ENCODE peak calls at places on chromosomes 3 and 15, in four cellular contexts. V is nephron progenitor cell, F is AG10803, P is GM13976. I is an unnamed sample.

GRCh38 chr15:59457103-59457502 is 19.1 kb downstream of the FAM81A start:
- DNase-seq in V (no peak), F (no peak), P (no peak), I (no peak)

GRCh38 chr3:129992781-129993180 is 18.3 kb downstream of the TRH start:
- DNase-seq in V (no peak), F (no peak), P (no peak), I (no peak)

GRCh38 chr3:128710816-128711433 is 15.1 kb upstream of the RAB7A start:
- DNase-seq in V (no peak), F (no peak), P (no peak), I (no peak)

GRCh38 chr15:96947830-96948229 is 617.3 kb downstream of the NR2F2 start:
- DNase-seq in V (peak), F (no peak), P (no peak), I (no peak)

GRCh38 chr15:100810831-100811230 is 68.8 kb upstream of the ALDH1A3 start:
- DNase-seq in V (no peak), F (peak), P (no peak), I (no peak)

GRCh38 chr15:37099321-37100108 is 834 bp downstream of the MEIS2 start:
- DNase-seq in V (peak), F (no peak), P (no peak), I (no peak)

GRCh38 chr3:141279074-141279945 is 47.7 kb downstream of the PXYLP1 start:
- DNase-seq in V (no peak), F (no peak), P (peak), I (peak)

GRCh38 chr3:189304465-189305341 is 132.9 kb downstream of the TPRG1 start:
- DNase-seq in V (peak), F (peak), P (no peak), I (no peak)

GRCh38 chr3:55330355-55330754 is 156.8 kb downstream of the WNT5A start:
- DNase-seq in V (no peak), F (peak), P (no peak), I (no peak)

GRCh38 chr15:70269991-70270751 is 172.5 kb upstream of the TLE3 start:
- DNase-seq in V (no peak), F (peak), P (no peak), I (no peak)
- TF ChIP-seq CTCF in V (no peak), F (no peak), P (no peak), I (no peak)

GRCh38 chr3:71250026-71250425 is 333.5 kb downstream of the FOXP1 start:
- DNase-seq in V (no peak), F (no peak), P (no peak), I (no peak)

GRCh38 chr3:71245052-71245488 is 338.5 kb downstream of the FOXP1 start:
- DNase-seq in V (peak), F (peak), P (no peak), I (no peak)

GRCh38 chr3:71247948-71248315 is 335.6 kb downstream of the FOXP1 start:
- DNase-seq in V (no peak), F (no peak), P (no peak), I (no peak)

GRCh38 chr3:71245971-71246860 is 337.3 kb downstream of the FOXP1 start:
- DNase-seq in V (peak), F (no peak), P (no peak), I (no peak)

DNA sequence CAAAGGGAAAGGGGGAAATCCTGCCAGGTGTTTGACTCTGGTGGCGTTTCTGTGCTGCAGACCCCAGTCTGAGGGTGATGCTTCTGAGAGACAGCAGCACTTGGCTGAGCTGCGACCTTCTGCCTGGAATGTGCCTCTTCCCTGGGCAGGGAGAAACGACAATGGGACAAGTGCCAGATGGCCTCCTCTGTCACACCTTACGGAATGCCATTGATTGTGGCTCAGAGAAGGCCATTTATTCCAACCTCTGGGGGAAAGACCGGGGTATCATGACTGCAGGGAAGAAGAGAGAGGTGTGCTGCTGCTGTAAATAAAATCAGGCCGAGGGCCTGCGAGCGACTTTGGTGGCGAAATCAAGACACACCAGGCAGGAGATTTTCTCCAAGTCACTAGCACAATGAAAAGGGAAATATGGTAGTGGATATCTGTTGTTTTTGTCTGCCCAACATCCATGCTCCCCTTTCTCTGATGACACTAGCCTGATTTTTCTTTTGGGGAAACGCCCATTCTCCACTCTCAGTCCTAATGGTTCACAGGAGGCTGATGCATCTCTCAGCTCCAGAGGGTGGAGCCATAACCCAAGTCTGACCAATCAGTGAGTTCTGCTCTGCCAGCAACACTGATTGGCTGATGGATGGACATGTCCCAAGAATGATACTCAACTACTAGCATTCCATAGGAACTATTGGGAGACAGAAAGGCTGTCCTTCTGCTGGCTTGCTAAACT is 336.1 kb downstream of the FOXP1 start:
- DNase-seq in V (peak), F (peak), P (no peak), I (no peak)
- TF ChIP-seq CTCF in V (no peak), F (no peak), P (no peak), I (no peak)

DNA sequence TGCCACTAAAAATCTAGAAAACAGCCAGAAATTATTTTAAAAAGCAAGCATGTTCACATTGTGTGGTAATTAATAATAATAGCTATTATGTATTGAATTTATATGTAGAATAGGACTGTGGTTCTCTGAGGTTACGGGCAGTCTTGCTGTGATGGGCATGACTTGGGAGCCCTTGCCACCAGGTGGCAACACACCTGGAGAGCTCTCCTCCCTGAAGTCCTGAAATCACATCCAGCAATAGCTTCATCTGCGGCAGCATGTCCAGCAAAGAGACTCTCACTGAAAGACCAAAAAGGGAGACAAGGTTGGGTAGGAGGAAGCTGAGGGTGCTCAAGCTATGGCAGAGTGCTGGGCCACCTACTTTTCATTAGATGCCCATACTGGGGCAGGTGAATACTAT is 206.8 kb upstream of the IL12A start:
- DNase-seq in V (no peak), F (no peak), P (no peak), I (no peak)
- TF ChIP-seq CTCF in V (no peak), F (no peak), P (no peak), I (no peak)

GRCh38 chr3:135792174-135792573 is 173.4 kb upstream of the PPP2R3A start:
- DNase-seq in V (peak), F (no peak), P (no peak), I (no peak)
- TF ChIP-seq CTCF in V (peak), F (no peak), P (no peak), I (no peak)

GRCh38 chr3:100004931-100005330 is 109.4 kb downstream of the FILIP1L start:
- DNase-seq in V (no peak), F (no peak), P (no peak), I (no peak)

GRCh38 chr3:100005670-100006393 is 108.5 kb downstream of the FILIP1L start:
- DNase-seq in V (no peak), F (no peak), P (no peak), I (no peak)

GRCh38 chr3:100008081-100008698 is 106.1 kb downstream of the FILIP1L start:
- DNase-seq in V (no peak), F (no peak), P (no peak), I (no peak)

GRCh38 chr3:100007313-100007712 is 107.0 kb downstream of the FILIP1L start:
- DNase-seq in V (no peak), F (no peak), P (no peak), I (no peak)

GRCh38 chr3:100006570-100007271 is 107.6 kb downstream of the FILIP1L start:
- DNase-seq in V (no peak), F (peak), P (no peak), I (no peak)
- TF ChIP-seq CTCF in V (no peak), F (peak), P (no peak), I (no peak)

GRCh38 chr15:40380636-40381035 is 1.9 kb upstream of the KNSTRN start:
- DNase-seq in V (no peak), F (no peak), P (no peak), I (no peak)
- TF ChIP-seq CTCF in V (no peak), F (no peak), P (no peak), I (no peak)

DNA sequence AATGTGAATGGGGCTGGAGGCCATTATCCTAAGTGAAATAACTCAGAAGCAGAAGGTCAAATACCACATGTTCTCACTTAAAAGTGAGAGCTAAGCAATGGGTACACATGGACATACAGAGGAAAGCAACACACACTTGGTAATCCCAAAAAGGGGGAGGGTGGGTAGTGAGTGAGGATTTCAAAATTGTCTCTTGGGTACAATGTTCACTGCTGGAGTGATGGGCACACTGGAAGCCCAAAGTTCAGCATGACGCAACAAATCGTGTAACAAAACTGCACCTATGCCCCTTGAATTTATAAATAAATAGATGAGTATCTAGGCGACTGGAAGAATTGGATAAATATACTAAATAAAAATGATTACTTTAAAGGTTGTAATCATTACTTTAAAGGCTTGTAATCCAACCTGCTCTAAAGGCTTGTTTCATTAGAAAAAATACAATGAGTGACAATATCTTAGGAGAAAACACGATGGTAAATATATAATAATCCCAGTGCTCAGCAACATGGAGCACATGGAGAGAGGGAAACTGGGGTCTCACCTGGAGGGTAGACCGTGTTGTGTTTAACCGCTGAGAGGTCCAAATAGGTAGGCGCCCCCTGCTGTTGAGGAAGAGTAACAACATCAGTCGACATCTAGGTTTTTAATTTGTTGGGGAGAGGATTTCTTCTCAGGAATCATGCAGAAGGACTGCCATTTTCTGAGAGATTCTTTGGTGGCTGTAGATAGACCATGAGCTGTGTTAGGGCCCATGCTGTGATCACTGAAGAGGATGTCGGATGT is 78.5 kb upstream of the ROBO1 start:
- DNase-seq in V (peak), F (no peak), P (no peak), I (no peak)
- TF ChIP-seq CTCF in V (peak), F (no peak), P (peak), I (peak)

GRCh38 chr3:37741644-37742043 is 120.0 kb upstream of the CTDSPL start:
- DNase-seq in V (no peak), F (no peak), P (no peak), I (no peak)
- TF ChIP-seq CTCF in V (no peak), F (peak), P (no peak), I (no peak)

GRCh38 chr3:133437391-133438093 is 37.7 kb downstream of the BFSP2 start:
- DNase-seq in V (no peak), F (peak), P (no peak), I (no peak)
- TF ChIP-seq CTCF in V (no peak), F (no peak), P (no peak), I (no peak)

GRCh38 chr3:62312201-62312600 is 61.1 kb downstream of the FEZF2 start:
- DNase-seq in V (no peak), F (no peak), P (no peak), I (no peak)
- TF ChIP-seq CTCF in V (no peak), F (no peak), P (no peak), I (no peak)